ENCODE peak calls at places on chromosomes 5 and 9, in five cellular contexts. F, P, B, T and Q are unnamed samples.

GRCh38 chr5:88674262-88675158 is 208.5 kb downstream of the MEF2C start:
- DNase-seq in F (peak), P (no peak), B (no peak), T (peak), Q (no peak)

GRCh38 chr9:120583958-120584369 is 4.0 kb upstream of the CDK5RAP2 start:
- DNase-seq in F (peak), P (no peak), B (peak), T (peak), Q (no peak)

GRCh38 chr9:86445636-86446035 is 91.4 kb upstream of the TUT7 start:
- DNase-seq in F (no peak), P (no peak), B (no peak), T (no peak), Q (no peak)

GRCh38 chr5:96177303-96177869 is 215.7 kb upstream of the ELL2 start:
- DNase-seq in F (no peak), P (no peak), B (peak), T (peak), Q (no peak)

GRCh38 chr9:37836386-37836785 is 35.8 kb downstream of the DCAF10 start:
- DNase-seq in F (no peak), P (no peak), B (no peak), T (no peak), Q (no peak)

GRCh38 chr5:8270246-8270645 is 401.3 kb downstream of the MTRR start:
- DNase-seq in F (no peak), P (no peak), B (no peak), T (no peak), Q (no peak)

GRCh38 chr5:3197699-3198098 is 397.9 kb upstream of the IRX1 start:
- DNase-seq in F (peak), P (no peak), B (no peak), T (no peak), Q (no peak)

GRCh38 chr5:50874277-50874984 is 208.0 kb downstream of the PARP8 start:
- DNase-seq in F (no peak), P (no peak), B (no peak), T (no peak), Q (no peak)

GRCh38 chr9:29211681-29212589 is 1638.7 kb upstream of the C9orf72 start:
- DNase-seq in F (peak), P (peak), B (no peak), T (peak), Q (no peak)

GRCh38 chr5:14101922-14102321 is 41.2 kb upstream of the TRIO start:
- DNase-seq in F (no peak), P (no peak), B (no peak), T (peak), Q (no peak)

GRCh38 chr9:35684921-35685320 is 4.8 kb downstream of the TPM2 start:
- DNase-seq in F (no peak), P (no peak), B (no peak), T (no peak), Q (no peak)

GRCh38 chr5:112386716-112387115 is 32.4 kb downstream of the EPB41L4A start:
- DNase-seq in F (no peak), P (no peak), B (no peak), T (no peak), Q (no peak)

GRCh38 chr9:72599874-72600534 is 78.6 kb downstream of the TMC1 start:
- DNase-seq in F (no peak), P (no peak), B (no peak), T (no peak), Q (no peak)